ENCODE peak calls at places on chromosomes 11 and 22, in seven cellular contexts. P is cardiac muscle cell, J is SK-N-SH, H is stomach, I is heart right ventricle, D is left lung, Q is sigmoid colon. K is an unnamed sample.

GRCh38 chr11:126809514-126810289 is 190.9 kb downstream of the KIRREL3 start:
- DNase-seq in P (peak), J (no peak), H (no peak), I (no peak), D (no peak), Q (no peak), K (no peak)

GRCh38 chr11:85444479-85444878 is 182.7 kb downstream of the DLG2 start:
- DNase-seq in P (no peak), J (no peak), H (no peak), I (no peak), D (no peak), Q (no peak), K (no peak)

GRCh38 chr11:70546179-70546940 is 148.0 kb downstream of the CTTN start:
- DNase-seq in P (no peak), J (no peak), H (no peak), I (no peak), D (no peak), Q (no peak), K (no peak)

GRCh38 chr11:111422494-111423249 is 43.6 kb upstream of the POU2AF1 start:
- DNase-seq in P (peak), J (peak), H (peak), I (peak), D (no peak), Q (peak), K (peak)

GRCh38 chr11:60563553-60564235 is 48.5 kb downstream of the MS4A13 start:
- DNase-seq in P (no peak), J (no peak), H (no peak), I (no peak), D (no peak), Q (no peak), K (no peak)

GRCh38 chr22:36201630-36202312 is at the start of gene APOL4:
- DNase-seq in P (no peak), J (peak), H (peak), I (peak), D (peak), Q (peak), K (peak)

GRCh38 chr22:23183107-23183698 is 2.9 kb downstream of the BCR start:
- DNase-seq in P (peak), J (peak), H (peak), I (no peak), D (peak), Q (no peak), K (peak)

GRCh38 chr11:73139476-73140198 is 2.5 kb downstream of the FCHSD2 start:
- DNase-seq in P (no peak), J (no peak), H (no peak), I (no peak), D (no peak), Q (no peak), K (no peak)

GRCh38 chr11:124875401-124875800 is 10.2 kb downstream of the ROBO3 start:
- DNase-seq in P (no peak), J (no peak), H (no peak), I (no peak), D (no peak), Q (peak), K (no peak)

GRCh38 chr22:35638408-35638807 is 9.8 kb upstream of the APOL6 start:
- DNase-seq in P (peak), J (peak), H (no peak), I (peak), D (no peak), Q (peak), K (peak)

GRCh38 chr11:3609416-3610265 is 32.2 kb downstream of the ART5 start:
- DNase-seq in P (peak), J (peak), H (no peak), I (no peak), D (no peak), Q (no peak), K (no peak)

GRCh38 chr22:19621372-19622060 is 92.8 kb upstream of the SEPTIN5 start:
- DNase-seq in P (no peak), J (no peak), H (no peak), I (no peak), D (no peak), Q (no peak), K (peak)

GRCh38 chr11:37390566-37390965 is 792.5 kb upstream of the RAG2 start:
- DNase-seq in P (no peak), J (no peak), H (no peak), I (no peak), D (no peak), Q (no peak), K (no peak)

GRCh38 chr22:42716221-42716620 is 4.4 kb downstream of the A4GALT start:
- DNase-seq in P (no peak), J (no peak), H (no peak), I (no peak), D (no peak), Q (no peak), K (no peak)

GRCh38 chr11:93957553-93957952 is 63.6 kb upstream of the HEPHL1 start:
- DNase-seq in P (no peak), J (no peak), H (no peak), I (no peak), D (no peak), Q (no peak), K (no peak)

GRCh38 chr11:8327761-8328192 is 64.1 kb upstream of the LMO1 start:
- DNase-seq in P (no peak), J (no peak), H (no peak), I (no peak), D (no peak), Q (no peak), K (no peak)

GRCh38 chr11:92829671-92830070 is 139.8 kb upstream of the MTNR1B start:
- DNase-seq in P (no peak), J (no peak), H (no peak), I (no peak), D (no peak), Q (no peak), K (no peak)

GRCh38 chr11:57530215-57530595 is 349 bp downstream of the TIMM10 start:
- DNase-seq in P (no peak), J (no peak), H (no peak), I (no peak), D (no peak), Q (no peak), K (no peak)

GRCh38 chr22:43844560-43845545 is 17.5 kb downstream of the SULT4A1 start:
- DNase-seq in P (no peak), J (no peak), H (no peak), I (no peak), D (peak), Q (no peak), K (no peak)

DNA sequence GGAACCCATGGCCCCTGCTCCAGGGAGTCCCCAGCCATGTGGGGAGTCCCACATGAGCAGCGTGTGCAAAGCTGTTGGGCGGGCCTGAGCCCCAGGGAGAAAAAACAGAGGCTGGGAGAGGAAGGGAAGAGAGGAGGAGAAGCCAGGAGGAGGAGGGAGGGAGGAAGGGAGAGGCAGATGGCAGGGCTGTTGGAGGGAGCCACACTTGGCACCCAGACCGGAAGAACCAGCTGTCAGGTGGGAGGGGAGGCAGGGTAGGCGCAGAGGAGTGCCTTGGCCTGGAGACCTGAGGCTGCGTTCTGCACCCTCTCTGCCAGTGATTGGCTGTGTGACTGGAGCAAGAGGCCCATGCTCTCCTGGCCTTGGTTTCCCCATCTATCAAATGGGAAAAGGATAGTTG is 6.7 kb downstream of the SYNGR1 start:
- DNase-seq in P (no peak), J (no peak), H (no peak), I (no peak), D (no peak), Q (no peak), K (no peak)
- H3K27ac ChIP-seq in P (no peak), J (no peak), H (no peak), I (no peak), D (no peak), Q (no peak), K (no peak)

DNA sequence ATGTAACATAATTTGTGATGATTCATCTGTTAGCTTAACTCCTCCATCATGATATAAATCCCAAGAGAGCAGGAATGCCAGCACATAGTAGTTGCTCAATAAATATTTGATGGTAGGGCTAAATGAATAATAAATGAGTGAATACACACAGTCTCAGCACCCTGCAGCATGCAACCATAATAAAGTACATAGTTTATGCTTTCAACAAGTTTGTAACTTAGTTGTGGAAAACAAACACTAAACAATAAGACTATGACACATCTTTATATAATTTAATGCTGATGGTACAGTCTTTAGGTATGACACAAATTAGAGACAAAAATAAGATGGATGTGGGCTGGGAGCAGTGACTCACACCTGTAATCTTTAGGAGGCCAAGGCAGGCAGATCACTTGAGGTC is 3.8 kb downstream of the ALKBH8 start:
- DNase-seq in P (no peak), J (no peak), H (no peak), I (no peak), D (no peak), Q (no peak), K (no peak)
- H3K27ac ChIP-seq in P (no peak), J (peak), H (no peak), I (no peak), D (no peak), Q (no peak), K (no peak)

GRCh38 chr22:38230108-38230825 is 28.5 kb downstream of the MAFF start:
- DNase-seq in P (peak), J (no peak), H (peak), I (no peak), D (no peak), Q (no peak), K (no peak)

GRCh38 chr22:38232196-38232595 is 30.4 kb downstream of the MAFF start:
- DNase-seq in P (no peak), J (no peak), H (no peak), I (no peak), D (no peak), Q (no peak), K (no peak)

GRCh38 chr22:38235240-38235850 is 33.6 kb downstream of the MAFF start:
- DNase-seq in P (no peak), J (no peak), H (no peak), I (no peak), D (no peak), Q (no peak), K (no peak)

GRCh38 chr22:38230916-38231315 is 29.1 kb downstream of the MAFF start:
- DNase-seq in P (no peak), J (no peak), H (no peak), I (no peak), D (no peak), Q (no peak), K (no peak)

DNA sequence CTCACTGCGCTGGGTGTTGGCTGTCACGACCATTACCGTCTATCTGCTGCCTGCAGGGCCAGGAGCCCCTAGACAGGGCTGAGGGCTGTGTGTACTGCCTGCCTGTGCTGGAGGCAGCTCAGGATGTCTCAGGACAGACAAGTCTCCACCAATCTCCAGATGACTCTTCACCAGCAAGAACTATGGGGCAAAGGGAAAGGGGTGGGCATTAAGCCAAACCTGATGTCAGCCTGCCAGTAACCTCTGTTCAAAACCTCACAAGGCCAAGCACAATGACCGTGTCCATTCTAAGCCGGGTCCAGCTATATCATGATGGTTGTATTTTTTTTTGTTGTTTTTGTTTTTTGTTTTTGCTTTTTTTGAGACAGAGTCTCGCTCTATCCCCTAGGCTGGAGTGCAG is 31.6 kb downstream of the MAFF start:
- DNase-seq in P (no peak), J (no peak), H (no peak), I (no peak), D (no peak), Q (no peak), K (no peak)
- H3K27ac ChIP-seq in P (no peak), J (no peak), H (no peak), I (no peak), D (peak), Q (no peak), K (no peak)

DNA sequence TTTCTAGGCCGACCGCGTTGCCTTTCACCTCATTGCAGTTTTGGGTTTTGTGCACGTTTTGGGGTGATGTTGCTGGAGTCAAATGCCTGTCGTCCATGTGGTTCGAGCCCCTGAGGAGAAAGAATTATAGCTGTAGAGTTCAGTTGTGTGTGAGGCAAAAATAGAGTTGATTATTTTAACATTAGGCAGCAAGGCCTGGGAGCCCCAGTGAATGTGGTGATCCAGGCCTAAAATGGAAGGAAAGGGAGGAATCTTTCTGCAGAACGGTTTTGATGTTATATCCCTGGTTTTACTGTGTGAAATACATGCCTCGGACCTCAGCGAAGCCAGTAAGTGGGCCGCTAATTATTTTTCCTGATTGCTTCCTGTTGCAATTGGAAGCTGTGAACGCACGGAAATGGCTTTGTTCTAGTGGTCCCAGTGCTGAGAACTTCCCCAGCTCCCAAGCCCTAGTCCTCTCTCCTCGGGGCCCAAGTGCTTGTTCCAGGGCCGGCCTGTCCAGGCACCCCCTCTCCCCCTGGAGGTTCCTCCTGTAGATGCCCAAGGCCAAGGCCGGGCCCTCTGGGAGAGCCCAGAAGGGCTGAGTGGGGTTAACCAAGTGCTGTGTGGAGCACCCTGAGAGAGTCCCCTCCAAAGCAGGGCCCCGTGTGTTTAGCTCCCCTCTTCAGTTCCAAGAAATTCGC is 2.0 kb downstream of the LRP5 start:
- DNase-seq in P (peak), J (peak), H (no peak), I (no peak), D (no peak), Q (no peak), K (no peak)
- H3K27ac ChIP-seq in P (peak), J (peak), H (peak), I (peak), D (peak), Q (peak), K (peak)

DNA sequence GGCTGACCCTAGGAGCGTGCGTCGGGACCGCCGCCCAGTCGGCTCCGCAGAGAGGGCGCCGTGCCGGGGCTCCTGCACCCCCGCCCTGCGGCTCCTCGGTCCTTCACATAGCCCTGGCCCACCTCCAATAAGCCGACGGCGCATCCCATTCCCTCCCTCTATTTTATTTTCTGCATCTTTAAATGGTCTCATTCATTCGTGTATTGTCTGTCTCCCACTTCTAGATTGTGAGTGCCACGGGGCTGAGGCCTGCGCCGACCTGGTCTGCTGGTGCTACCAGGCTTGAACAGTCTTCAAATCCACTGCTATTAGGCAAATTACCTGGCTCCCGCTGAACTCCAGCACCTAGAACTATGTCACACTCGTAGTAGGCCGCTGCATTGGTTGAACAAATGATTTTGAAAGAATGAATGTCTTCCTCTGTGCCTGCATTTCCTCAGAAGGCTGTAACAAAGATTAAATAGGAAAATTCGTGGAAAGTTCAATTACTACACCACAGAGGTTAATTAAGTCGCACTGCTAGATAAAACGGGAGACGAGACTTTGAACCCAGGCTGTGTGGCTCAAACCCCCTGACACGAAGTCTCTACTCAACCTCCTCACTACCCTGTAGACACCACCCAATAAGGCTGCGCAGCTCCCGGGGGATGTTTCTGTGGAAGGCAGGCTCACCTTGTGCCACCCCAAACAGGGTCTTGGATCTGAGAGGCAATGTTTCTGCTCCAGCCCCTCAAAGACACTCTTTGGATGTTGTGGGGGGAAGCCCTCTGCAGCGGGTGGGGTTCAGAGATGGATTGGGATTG is 1.2 kb upstream of the PPP1R14B start:
- DNase-seq in P (no peak), J (no peak), H (no peak), I (peak), D (no peak), Q (no peak), K (no peak)
- H3K27ac ChIP-seq in P (no peak), J (peak), H (peak), I (peak), D (peak), Q (peak), K (no peak)

GRCh38 chr11:69013009-69013951 is at the start of gene MRGPRF:
- DNase-seq in P (no peak), J (peak), H (peak), I (peak), D (peak), Q (peak), K (peak)

GRCh38 chr11:69012092-69013008 is 696 bp downstream of the MRGPRF start:
- DNase-seq in P (no peak), J (peak), H (no peak), I (no peak), D (peak), Q (peak), K (no peak)

GRCh38 chr11:69017951-69018350 is 4.9 kb upstream of the MRGPRF start:
- DNase-seq in P (no peak), J (no peak), H (no peak), I (no peak), D (no peak), Q (no peak), K (no peak)

GRCh38 chr11:69014084-69014935 is 1.3 kb upstream of the MRGPRF start:
- DNase-seq in P (peak), J (peak), H (peak), I (peak), D (peak), Q (peak), K (no peak)

DNA sequence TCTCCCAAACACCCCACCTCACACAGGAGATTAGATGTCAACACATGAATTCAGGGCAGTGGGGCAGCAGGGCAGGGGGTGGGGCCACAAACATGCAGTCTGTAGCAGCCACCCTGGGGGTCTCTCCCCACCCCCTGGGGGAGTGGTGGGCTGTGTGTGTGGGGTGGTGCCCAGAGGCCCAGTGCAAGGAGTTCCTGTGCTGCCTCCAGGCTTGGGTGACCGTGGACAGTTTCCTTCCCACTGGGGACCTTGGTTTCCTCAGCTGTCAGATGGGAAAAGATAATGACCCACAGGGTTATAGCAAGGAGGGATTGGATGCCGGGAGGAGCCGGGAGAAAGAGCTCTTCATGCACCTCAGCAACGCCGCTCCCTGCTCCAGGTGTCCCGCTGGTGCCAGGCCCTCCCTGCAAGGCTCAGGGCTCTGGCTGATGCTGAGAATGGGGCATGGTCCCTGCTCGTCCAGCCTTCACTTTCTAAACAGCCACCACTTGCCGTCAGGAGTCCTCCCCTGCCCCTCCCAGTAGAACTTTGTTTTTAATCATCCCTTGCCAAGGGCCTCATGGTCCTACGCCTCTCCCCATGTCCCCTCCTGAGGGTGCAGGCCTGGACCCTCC is 2.0 kb upstream of the MRGPRF start:
- DNase-seq in P (no peak), J (peak), H (no peak), I (no peak), D (peak), Q (no peak), K (no peak)
- H3K27ac ChIP-seq in P (peak), J (no peak), H (peak), I (peak), D (peak), Q (peak), K (no peak)

GRCh38 chr11:43119275-43119970 is 192.4 kb upstream of the API5 start:
- DNase-seq in P (no peak), J (no peak), H (no peak), I (no peak), D (no peak), Q (no peak), K (no peak)
- H3K27ac ChIP-seq in P (no peak), J (no peak), H (no peak), I (no peak), D (no peak), Q (no peak), K (no peak)

K was measured in thyroid gland.